ENCODE peak calls at places on chromosomes 4 and X, in four cellular contexts. M is AG04449, R is Calu3, F is kidney. Z is an unnamed sample.

GRCh38 chrX:20620301-20620700 is 353.6 kb upstream of the RPS6KA3 start:
- DNase-seq in R (peak), M (no peak), F (no peak), Z (no peak)

GRCh38 chr4:11475871-11476270 is 47.2 kb upstream of the HS3ST1 start:
- DNase-seq in F (no peak), R (no peak), M (no peak), Z (no peak)

GRCh38 chr4:8910822-8911310 is 39.2 kb upstream of the HMX1 start:
- DNase-seq in R (no peak), M (no peak), F (no peak), Z (no peak)

GRCh38 chr4:82394896-82395295 is 21.1 kb upstream of the HNRNPD start:
- DNase-seq in R (peak), F (no peak), M (no peak), Z (no peak)

GRCh38 chr4:15976456-15977096 is 13.6 kb upstream of the FGFBP2 start:
- DNase-seq in F (no peak), R (no peak), M (no peak), Z (no peak)

GRCh38 chrX:152819732-152820131 is 10.8 kb downstream of the CETN2 start:
- DNase-seq in R (no peak), M (no peak), F (no peak), Z (no peak)

GRCh38 chr4:159071178-159071968 is 31.5 kb upstream of the RAPGEF2 start:
- DNase-seq in M (no peak), F (no peak), R (peak), Z (no peak)

GRCh38 chrX:104660092-104660491 is 94.1 kb downstream of the IL1RAPL2 start:
- DNase-seq in F (no peak), R (no peak), M (no peak), Z (no peak)

GRCh38 chrX:148874621-148875020 is 374.2 kb downstream of the AFF2 start:
- DNase-seq in F (no peak), M (no peak), R (no peak), Z (no peak)

GRCh38 chrX:12225073-12225472 is 86.8 kb downstream of the FRMPD4 start:
- DNase-seq in F (no peak), M (no peak), R (no peak), Z (no peak)

GRCh38 chr4:64899563-64899962 is 490.3 kb upstream of the TECRL start:
- DNase-seq in R (no peak), M (no peak), F (no peak), Z (no peak)

GRCh38 chr4:87985097-87985886 is 9.8 kb downstream of the SPP1 start:
- DNase-seq in R (peak), F (peak), M (no peak), Z (peak)

GRCh38 chr4:74590476-74590875 is 145.5 kb downstream of the AREG start:
- DNase-seq in M (no peak), F (no peak), R (no peak), Z (no peak)

GRCh38 chrX:38754102-38754790 is 47.0 kb upstream of the MID1IP1 start:
- DNase-seq in M (no peak), F (no peak), R (peak), Z (peak)

GRCh38 chrX:68084765-68085164 is 348.5 kb downstream of the OPHN1 start:
- DNase-seq in M (no peak), R (no peak), F (no peak), Z (no peak)

GRCh38 chrX:20545538-20545937 is 278.8 kb upstream of the RPS6KA3 start:
- DNase-seq in M (no peak), F (no peak), R (no peak), Z (no peak)

GRCh38 chrX:70049406-70049805 is 332 bp downstream of the AWAT2 start:
- DNase-seq in M (no peak), R (no peak), F (no peak), Z (no peak)

GRCh38 chrX:24760601-24761000 is 66.9 kb downstream of the POLA1 start:
- DNase-seq in M (peak), R (no peak), F (no peak), Z (no peak)

GRCh38 chr4:133565379-133565778 is 416.3 kb downstream of the PCDH10 start:
- DNase-seq in F (no peak), R (no peak), M (no peak), Z (no peak)

GRCh38 chr4:101346312-101346561 is 1.1 kb downstream of the PPP3CA start:
- DNase-seq in F (no peak), R (no peak), M (no peak), Z (peak)

GRCh38 chr4:183828125-183828524 is 77.0 kb upstream of the STOX2 start:
- DNase-seq in R (no peak), M (no peak), F (no peak), Z (no peak)

DNA sequence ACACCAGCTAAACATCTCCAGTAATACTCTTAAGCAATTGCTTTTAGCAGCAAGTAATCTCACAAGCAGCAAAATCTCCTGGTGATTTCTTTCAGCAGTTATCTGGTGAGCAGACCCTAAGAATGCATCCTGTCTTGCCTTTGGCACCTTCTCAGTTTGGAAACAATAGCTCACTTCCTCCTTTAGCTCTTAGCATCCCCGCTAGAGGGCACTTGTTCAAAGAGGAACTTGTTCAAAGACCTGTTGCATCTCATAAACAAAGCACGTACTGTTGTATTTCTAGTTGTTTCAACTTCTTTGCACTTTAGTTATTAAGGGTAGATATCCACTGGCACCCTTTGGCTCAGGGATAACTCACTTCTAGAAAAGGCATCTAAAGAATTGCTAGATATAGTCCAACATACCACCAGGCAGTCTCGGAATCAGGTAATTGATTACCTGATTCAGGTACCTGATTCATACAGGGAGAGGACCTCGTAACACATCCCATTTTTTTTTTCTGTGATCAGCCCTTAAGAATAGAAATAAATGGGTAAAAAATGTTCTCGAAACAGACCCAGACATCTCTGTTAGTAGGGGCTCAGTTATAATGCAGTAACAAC is 81.9 kb upstream of the QRFPR start:
- DNase-seq in R (peak), F (no peak), M (peak), Z (peak)
- TF ChIP-seq CTCF in R (peak), F (peak), M (peak), Z (peak)

DNA sequence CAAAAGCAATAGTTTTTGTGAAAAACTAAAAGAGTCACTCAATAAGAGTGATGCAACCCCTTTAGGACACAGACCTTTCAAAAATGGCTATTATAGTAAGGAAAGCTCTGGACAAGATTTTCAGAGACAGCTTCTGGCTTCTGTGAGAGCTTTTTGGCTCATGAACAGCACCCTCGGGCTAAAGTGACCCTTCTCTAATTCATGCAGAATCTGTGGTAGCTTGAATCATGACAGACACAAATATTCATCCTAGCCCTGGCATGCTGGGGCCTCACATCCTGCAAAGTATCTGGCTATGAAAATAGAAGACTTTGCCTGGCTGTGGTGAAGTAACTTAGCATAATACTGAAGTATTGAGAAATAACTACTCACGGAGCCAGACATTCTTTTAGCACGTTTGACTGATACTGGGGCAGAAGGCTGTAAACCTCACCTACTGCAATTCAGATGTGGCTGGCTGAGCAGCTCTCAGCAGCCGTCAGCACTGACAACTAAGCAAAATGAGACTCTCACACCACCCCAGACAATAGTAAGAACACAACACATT is 327.3 kb downstream of the MAPK10 start:
- DNase-seq in F (no peak), M (peak), R (no peak), Z (no peak)
- TF ChIP-seq CTCF in F (no peak), M (no peak), R (no peak), Z (no peak)

GRCh38 chrX:84907324-84907946 is 96.2 kb upstream of the APOOL start:
- DNase-seq in F (no peak), R (no peak), M (no peak), Z (no peak)
- TF ChIP-seq CTCF in F (no peak), R (no peak), M (no peak), Z (no peak)

DNA sequence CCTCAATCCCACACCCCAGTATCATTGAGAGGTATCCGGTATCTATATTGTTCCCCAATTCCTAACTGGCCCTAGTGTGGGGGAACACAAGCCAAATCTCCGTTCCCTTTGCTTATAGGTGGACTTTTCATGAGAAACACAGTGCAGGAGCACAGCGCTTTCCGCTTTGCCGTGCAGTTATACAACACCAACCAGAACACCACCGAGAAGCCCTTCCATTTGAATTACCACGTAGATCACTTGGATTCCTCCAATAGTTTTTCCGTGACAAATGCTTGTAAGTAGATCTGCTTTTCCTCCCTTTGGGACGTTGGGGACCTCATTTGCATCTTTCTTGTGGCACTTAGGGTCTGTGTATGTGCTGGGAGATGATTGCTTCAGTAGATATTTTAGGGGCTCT is 1.6 kb downstream of the GRIA3 start:
- DNase-seq in F (no peak), R (no peak), M (no peak), Z (no peak)
- TF ChIP-seq CTCF in F (no peak), R (no peak), M (no peak), Z (no peak)

GRCh38 chrX:130079824-130080406 is 30.4 kb downstream of the ELF4 start:
- DNase-seq in M (peak), R (peak), F (no peak), Z (peak)
- TF ChIP-seq CTCF in M (peak), R (peak), F (peak), Z (peak)

GRCh38 chr4:163679189-163679588 is 184.7 kb downstream of the TMA16 start:
- DNase-seq in M (no peak), R (peak), F (no peak), Z (peak)
- TF ChIP-seq CTCF in M (peak), R (no peak), F (no peak), Z (peak)